ENCODE peak calls at places on chromosome 21, in four cellular contexts. H, G, V and U are unnamed samples.
A peak's percentile ranks its signal among the peaks of the same experiment; 100 is the strongest.

GRCh38 chr21:15151385-15152103 is 86.7 kb upstream of the NRIP1 start:
- DNase-seq in H (no peak), G (no peak), V (peak; percentile 58), U (no peak)

GRCh38 chr21:31557421-31557955 is 102.0 kb upstream of the SOD1 start:
- DNase-seq in H (peak; percentile 70), G (no peak), V (no peak), U (no peak)

GRCh38 chr21:38211321-38211720 is 45.5 kb upstream of the KCNJ15 start:
- DNase-seq in H (no peak), G (no peak), V (no peak), U (no peak)

GRCh38 chr21:41361053-41361785 is 608 bp upstream of the MX2 start:
- DNase-seq in H (no peak), G (no peak), V (peak; percentile 62), U (no peak)

GRCh38 chr21:34983680-34984086 is 65.4 kb downstream of the RUNX1 start:
- DNase-seq in H (no peak), G (peak; percentile 44), V (no peak), U (no peak)

GRCh38 chr21:37165606-37166005 is 92.6 kb downstream of the TTC3 start:
- DNase-seq in H (no peak), G (no peak), V (no peak), U (no peak)

GRCh38 chr21:44065428-44065827 is 41.8 kb upstream of the PWP2 start:
- DNase-seq in H (no peak), G (no peak), V (no peak), U (no peak)

GRCh38 chr21:31700040-31700439 is 31.9 kb downstream of the SCAF4 start:
- DNase-seq in H (no peak), G (no peak), V (no peak), U (no peak)

GRCh38 chr21:35206141-35207125 is 157.3 kb upstream of the RUNX1 start:
- DNase-seq in H (no peak), G (peak; percentile 83), V (no peak), U (no peak)

GRCh38 chr21:41583274-41583790 is 75.4 kb upstream of the TMPRSS2 start:
- DNase-seq in H (no peak), G (no peak), V (peak; percentile 75), U (no peak)

GRCh38 chr21:34582506-34583150 is 32.3 kb downstream of the RCAN1 start:
- DNase-seq in H (peak; percentile 17), G (peak; percentile 38), V (peak; percentile 37), U (no peak)

GRCh38 chr21:31972622-31973021 is 99.8 kb downstream of the HUNK start:
- DNase-seq in H (no peak), G (no peak), V (no peak), U (no peak)

GRCh38 chr21:31034378-31034777 is 3.9 kb downstream of the KRTAP19-8 start:
- DNase-seq in H (no peak), G (no peak), V (no peak), U (no peak)

GRCh38 chr21:32138658-32139057 is 140.2 kb downstream of the MIS18A start:
- DNase-seq in H (no peak), G (no peak), V (no peak), U (no peak)

GRCh38 chr21:38223893-38224540 is 32.8 kb upstream of the KCNJ15 start:
- DNase-seq in H (no peak), G (no peak), V (no peak), U (no peak)

GRCh38 chr21:14995695-14996490 is 68.9 kb downstream of the NRIP1 start:
- DNase-seq in H (no peak), G (no peak), V (no peak), U (no peak)

GRCh38 chr21:31500976-31501375 is 156.9 kb upstream of the TIAM1 start:
- DNase-seq in H (no peak), G (no peak), V (no peak), U (no peak)

GRCh38 chr21:36769051-36769867 is 70.3 kb downstream of the SIM2 start:
- DNase-seq in H (no peak), G (no peak), V (no peak), U (no peak)

GRCh38 chr21:18547347-18547746 is 143.8 kb upstream of the TMPRSS15 start:
- DNase-seq in H (no peak), G (no peak), V (no peak), U (no peak)

GRCh38 chr21:18549214-18549905 is 145.8 kb upstream of the TMPRSS15 start:
- DNase-seq in H (no peak), G (no peak), V (no peak), U (no peak)

GRCh38 chr21:18550361-18550760 is 146.8 kb upstream of the TMPRSS15 start:
- DNase-seq in H (no peak), G (no peak), V (no peak), U (no peak)

GRCh38 chr21:18548249-18548648 is 144.7 kb upstream of the TMPRSS15 start:
- DNase-seq in H (no peak), G (no peak), V (no peak), U (no peak)

DNA sequence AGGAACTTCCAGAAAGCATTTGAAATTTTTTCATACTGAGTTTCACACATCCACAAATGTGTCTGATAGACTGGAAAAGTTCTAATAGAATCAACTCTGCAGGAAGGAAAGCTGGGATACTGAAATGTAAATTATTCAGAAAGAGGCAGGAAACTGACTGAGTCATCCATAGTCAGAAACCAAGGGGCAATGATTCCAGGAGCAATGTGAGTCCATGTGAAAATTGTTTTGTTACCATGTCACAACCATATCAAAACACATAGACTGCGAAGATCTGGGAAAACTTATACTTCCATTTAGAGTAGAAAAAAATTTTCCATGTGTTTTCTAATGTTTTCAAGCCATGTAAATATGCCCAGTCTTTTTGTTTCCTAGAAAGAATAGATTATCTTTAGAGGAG is 142.3 kb upstream of the TMPRSS15 start:
- DNase-seq in H (no peak), G (no peak), V (no peak), U (no peak)
- TF ChIP-seq NFIC in H (no peak), G (no peak), V (no peak), U (no peak)

DNA sequence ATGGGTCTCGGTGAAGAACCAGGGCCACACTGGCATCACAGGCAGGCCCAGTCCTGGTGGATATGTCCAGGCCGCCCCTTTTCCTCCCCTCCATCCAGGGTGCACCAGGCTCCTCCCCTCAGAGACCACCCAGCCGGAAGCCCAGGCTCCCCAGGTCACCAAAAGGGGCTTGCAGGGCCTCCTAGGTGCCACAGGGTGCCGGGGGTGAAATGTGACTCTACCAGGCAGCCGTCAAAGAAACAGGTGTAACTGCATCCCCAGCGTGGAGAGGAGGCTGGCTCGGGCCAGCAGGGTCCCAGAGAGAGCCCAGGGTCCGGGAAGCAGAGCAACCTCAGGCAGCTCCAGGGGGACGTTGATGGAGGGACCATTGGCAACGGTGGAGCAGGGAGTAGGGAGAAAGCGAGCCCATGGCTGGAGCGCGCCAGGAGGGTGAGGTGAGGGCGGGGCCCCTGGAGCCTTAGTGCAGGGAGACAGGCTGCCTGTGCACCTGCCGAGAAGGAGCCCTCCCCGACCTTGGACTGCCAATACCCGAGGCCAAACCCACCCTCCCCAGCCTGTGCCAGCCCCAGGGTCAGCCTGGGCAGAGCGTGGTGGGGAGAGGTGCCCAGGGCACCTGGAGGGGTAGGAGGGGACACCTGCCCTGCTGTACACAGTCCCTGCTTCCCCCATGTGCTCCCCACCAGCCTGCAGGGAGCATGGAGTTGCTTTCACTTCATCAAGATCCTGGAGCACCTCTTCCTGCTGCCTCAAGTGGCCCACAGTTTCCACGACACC is 48.3 kb upstream of the POFUT2 start:
- DNase-seq in H (no peak), G (no peak), V (no peak), U (no peak)
- TF ChIP-seq NFIC in H (no peak), G (no peak), V (no peak), U (no peak)

DNA sequence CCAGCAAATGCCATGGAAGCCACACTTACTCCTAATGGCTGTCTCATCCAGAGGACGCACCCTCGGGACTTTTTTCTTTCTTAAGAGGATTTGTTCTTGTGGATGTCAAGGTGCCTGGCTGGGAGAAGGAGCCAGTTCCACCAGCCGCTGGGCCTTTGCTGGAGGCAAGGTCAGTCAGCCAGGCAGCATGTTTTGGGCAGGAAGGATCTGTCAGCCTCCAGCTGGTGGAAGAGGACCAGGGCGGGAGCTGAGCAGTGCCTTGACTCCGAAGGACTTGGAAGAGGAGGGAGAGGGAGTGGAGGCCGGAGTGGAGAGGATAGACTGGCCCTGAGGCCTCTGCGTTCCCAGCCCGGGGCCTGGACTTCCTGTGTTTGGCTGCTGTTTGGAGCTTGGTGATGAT is 5.7 kb downstream of the IGSF5 start:
- DNase-seq in H (no peak), G (no peak), V (no peak), U (no peak)
- TF ChIP-seq NFIC in H (no peak), G (no peak), V (no peak), U (no peak)

GRCh38 chr21:28936036-28936435 is 56.6 kb downstream of the LTN1 start:
- DNase-seq in H (no peak), G (no peak), V (no peak), U (no peak)
- TF ChIP-seq NFIC in H (no peak), G (no peak), V (no peak), U (no peak)

GRCh38 chr21:43025636-43026180 is 49.9 kb downstream of the CBS start:
- DNase-seq in H (no peak), G (no peak), V (peak; percentile 52), U (no peak)
- TF ChIP-seq NFIC in H (no peak), G (no peak), V (no peak), U (no peak)

GRCh38 chr21:26909972-26910371 is 56.9 kb downstream of the ADAMTS5 start:
- DNase-seq in H (no peak), G (no peak), V (no peak), U (no peak)
- TF ChIP-seq NFIC in H (no peak), G (no peak), V (no peak), U (no peak)

GRCh38 chr21:46001821-46002681 is 20.5 kb downstream of the COL6A1 start:
- DNase-seq in H (peak; percentile 23), G (no peak), V (no peak), U (no peak)
- TF ChIP-seq NFIC in H (no peak), G (no peak), V (no peak), U (no peak)

GRCh38 chr21:33433425-33434114 is 30.4 kb downstream of the IFNGR2 start:
- DNase-seq in H (no peak), G (no peak), V (no peak), U (no peak)
- TF ChIP-seq NFIC in H (no peak), G (no peak), V (no peak), U (peak; percentile 42)

DNA sequence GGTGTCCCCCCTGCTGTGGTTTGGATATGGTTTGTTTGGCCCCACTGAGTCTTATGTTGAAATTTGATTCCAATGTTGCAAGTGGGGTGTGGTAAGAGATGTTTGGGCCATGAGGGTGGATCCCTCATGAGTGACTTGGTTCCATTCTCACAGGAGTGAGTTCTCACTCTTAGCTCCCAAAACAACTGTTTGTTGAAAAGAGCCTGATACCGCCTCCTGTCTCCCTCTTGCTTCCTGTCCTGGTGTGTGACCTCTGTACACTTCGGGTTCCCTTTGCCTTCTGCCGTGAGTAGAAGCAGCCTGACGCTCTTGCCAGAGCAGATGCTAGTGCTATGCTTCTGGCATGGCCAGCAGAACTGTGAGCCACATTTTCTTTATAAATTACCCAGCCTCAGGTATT is 60.5 kb downstream of the C21orf91 start:
- DNase-seq in H (no peak), G (no peak), V (no peak), U (no peak)
- TF ChIP-seq NFIC in H (no peak), G (no peak), V (no peak), U (no peak)